ENCODE peak calls at places on chromosomes 13 and 19, in six cellular contexts. O, X, L, C, N and V are unnamed samples.

GRCh38 chr13:110407021-110407420 is 99.9 kb downstream of the COL4A2 start:
- DNase-seq in O (no peak), X (no peak), L (no peak), C (no peak), N (no peak), V (no peak)

GRCh38 chr13:22499919-22500318 is 680.9 kb upstream of the SGCG start:
- DNase-seq in O (no peak), X (no peak), L (no peak), C (no peak), N (no peak), V (no peak)

GRCh38 chr13:44732503-44733098 is 156.5 kb upstream of the TSC22D1 start:
- DNase-seq in O (no peak), X (no peak), L (no peak), C (no peak), N (peak; percentile 71), V (peak; percentile 20)

GRCh38 chr13:77779461-77780272 is 82.2 kb downstream of the SLAIN1 start:
- DNase-seq in O (peak; percentile 56), X (peak; percentile 92), L (no peak), C (no peak), N (peak; percentile 41), V (peak; percentile 10)

GRCh38 chr19:30450945-30451344 is 78.8 kb downstream of the ZNF536 start:
- DNase-seq in O (no peak), X (no peak), L (no peak), C (no peak), N (no peak), V (no peak)

GRCh38 chr13:90315061-90315460 is 1032.4 kb upstream of the MIR17HG start:
- DNase-seq in O (no peak), X (no peak), L (no peak), C (no peak), N (no peak), V (no peak)

GRCh38 chr13:24175847-24176246 is 15.3 kb downstream of the SPATA13 start:
- DNase-seq in O (no peak), X (no peak), L (no peak), C (no peak), N (no peak), V (no peak)

GRCh38 chr19:39843919-39844793 is 2.0 kb downstream of the FBL start:
- DNase-seq in O (no peak), X (peak; percentile 55), L (no peak), C (no peak), N (no peak), V (no peak)

GRCh38 chr19:18046066-18046718 is 38.2 kb downstream of the ARRDC2 start:
- DNase-seq in O (no peak), X (peak; percentile 50), L (no peak), C (peak; percentile 42), N (peak; percentile 47), V (no peak)

GRCh38 chr19:52343548-52343947 is 7.5 kb downstream of the ZNF610 start:
- DNase-seq in O (peak; percentile 46), X (peak; percentile 83), L (no peak), C (peak; percentile 65), N (peak; percentile 36), V (peak; percentile 46)

GRCh38 chr13:112684444-112684843 is 5.4 kb upstream of the ATP11A start:
- DNase-seq in O (no peak), X (no peak), L (no peak), C (no peak), N (no peak), V (no peak)

GRCh38 chr13:28822801-28823200 is 2.7 kb downstream of the MTUS2 start:
- DNase-seq in O (no peak), X (no peak), L (no peak), C (no peak), N (no peak), V (no peak)

GRCh38 chr19:43028866-43029265 is 2.6 kb upstream of the PSG11 start:
- DNase-seq in O (no peak), X (no peak), L (no peak), C (no peak), N (no peak), V (no peak)

GRCh38 chr13:89267734-89268133 is 1596.6 kb downstream of the SLITRK5 start:
- DNase-seq in O (no peak), X (no peak), L (no peak), C (no peak), N (no peak), V (no peak)

GRCh38 chr13:112525306-112525945 is 62.5 kb downstream of the TUBGCP3 start:
- DNase-seq in O (no peak), X (no peak), L (no peak), C (no peak), N (no peak), V (no peak)

GRCh38 chr19:42075364-42075615 is 676 bp upstream of the ZNF574 start:
- DNase-seq in O (no peak), X (no peak), L (no peak), C (no peak), N (no peak), V (no peak)

GRCh38 chr19:51359294-51359693 is 6.9 kb downstream of the ETFB start:
- DNase-seq in O (no peak), X (no peak), L (no peak), C (no peak), N (no peak), V (no peak)

GRCh38 chr19:56942749-56943148 is 102.2 kb upstream of the PEG3 start:
- DNase-seq in O (no peak), X (peak; percentile 5), L (no peak), C (peak; percentile 13), N (peak; percentile 38), V (peak; percentile 20)

GRCh38 chr13:109968876-109969577 is 182.6 kb upstream of the IRS2 start:
- DNase-seq in O (no peak), X (peak; percentile 88), L (no peak), C (no peak), N (no peak), V (no peak)

GRCh38 chr13:91347996-91348905 is 764 bp downstream of the MIR17HG start:
- DNase-seq in O (peak; percentile 38), X (no peak), L (no peak), C (peak; percentile 99), N (peak; percentile 53), V (peak; percentile 49)

GRCh38 chr13:44017756-44018309 is 138.1 kb downstream of the LACC1 start:
- DNase-seq in O (no peak), X (peak; percentile 3), L (no peak), C (no peak), N (no peak), V (no peak)

GRCh38 chr19:38719761-38720558 is 24.3 kb downstream of the CAPN12 start:
- DNase-seq in O (no peak), X (no peak), L (no peak), C (no peak), N (no peak), V (no peak)
- TF ChIP-seq CTCF in O (no peak), X (no peak), L (no peak), C (no peak), N (no peak), V (no peak)

GRCh38 chr19:49870309-49870901 is 3.0 kb upstream of the PNKP start:
- DNase-seq in O (no peak), X (no peak), L (no peak), C (no peak), N (no peak), V (no peak)

GRCh38 chr19:49866933-49867782 is at the start of gene PNKP:
- DNase-seq in O (peak; percentile 92), X (peak; percentile 93), L (peak; percentile 90), C (peak; percentile 87), N (peak; percentile 89), V (peak; percentile 91)

GRCh38 chr19:49871349-49871985 is 4.1 kb upstream of the PNKP start:
- DNase-seq in O (no peak), X (no peak), L (no peak), C (no peak), N (no peak), V (no peak)

GRCh38 chr19:49869009-49869483 is 1.7 kb upstream of the PNKP start:
- DNase-seq in O (no peak), X (no peak), L (no peak), C (peak; percentile 25), N (no peak), V (peak; percentile 91)

DNA sequence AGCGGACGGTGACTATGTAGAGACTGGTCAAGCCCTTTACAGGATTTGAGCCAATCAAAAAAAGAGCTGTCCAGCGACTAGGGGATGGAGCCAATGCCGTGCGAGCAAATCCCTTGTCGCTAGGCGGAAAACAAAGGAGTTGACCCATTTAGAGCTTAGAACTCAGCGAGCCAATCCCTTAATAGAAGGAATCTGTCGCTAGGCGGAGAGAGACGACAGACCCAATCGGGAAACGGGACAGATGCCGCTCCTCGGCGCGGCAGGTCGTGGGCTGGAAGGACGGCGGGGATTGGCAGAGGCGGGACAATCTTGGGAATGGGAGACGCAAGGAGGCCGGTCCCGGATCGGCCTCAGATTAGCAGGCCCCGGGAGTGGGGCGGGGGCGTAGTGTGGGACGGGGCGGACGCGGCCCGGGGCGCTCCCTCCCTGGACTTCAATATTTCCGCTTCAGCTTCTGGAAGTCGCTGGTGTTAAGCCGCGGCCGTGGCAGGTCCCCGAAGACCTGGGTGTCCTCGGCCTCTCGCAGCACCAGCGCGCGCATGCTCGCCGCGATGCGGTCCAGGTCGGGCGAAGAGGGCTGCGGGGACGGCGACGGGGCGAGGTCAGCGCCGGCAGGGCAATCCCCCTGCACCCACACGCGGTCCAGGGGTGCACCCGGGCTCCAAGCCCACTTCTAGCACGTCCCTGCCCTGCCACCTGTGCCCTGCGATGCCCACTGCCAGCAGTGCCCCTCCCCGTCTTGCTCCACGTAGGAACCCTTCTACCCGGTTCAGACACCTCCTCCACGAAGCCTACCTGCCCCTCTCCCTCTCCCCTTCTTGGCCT is 2.3 kb upstream of the PNKP start:
- DNase-seq in O (peak; percentile 96), X (peak; percentile 99), L (peak; percentile 96), C (peak; percentile 82), N (peak; percentile 96), V (peak; percentile 95)
- TF ChIP-seq CTCF in O (no peak), X (no peak), L (peak; percentile 23), C (no peak), N (no peak), V (no peak)

DNA sequence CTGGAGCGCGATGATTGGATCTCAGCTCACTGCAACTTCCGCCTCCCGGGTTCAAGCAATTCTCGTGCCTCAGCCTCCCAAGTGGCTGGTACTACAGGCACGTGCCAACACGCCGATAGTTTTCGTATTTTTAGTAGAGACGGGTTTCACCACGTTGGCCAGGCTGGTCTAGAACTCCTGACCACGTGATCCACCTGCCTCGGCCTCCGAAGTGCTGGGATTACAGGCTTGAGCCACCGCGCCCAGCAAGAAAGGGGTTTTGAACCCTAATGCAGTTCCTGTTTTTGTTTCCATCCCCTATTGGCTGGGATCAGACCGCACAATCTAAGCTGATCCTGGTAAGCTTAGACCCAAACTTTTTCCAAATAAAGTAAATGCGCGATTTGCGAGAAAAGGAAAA is 898 bp downstream of the ZNF626 start:
- DNase-seq in O (no peak), X (no peak), L (no peak), C (no peak), N (no peak), V (no peak)
- TF ChIP-seq CTCF in O (no peak), X (no peak), L (no peak), C (no peak), N (no peak), V (no peak)

GRCh38 chr19:2129486-2129885 is 21.9 kb downstream of the AP3D1 start:
- DNase-seq in O (no peak), X (no peak), L (no peak), C (no peak), N (no peak), V (no peak)

GRCh38 chr19:2135474-2136402 is 15.6 kb downstream of the AP3D1 start:
- DNase-seq in O (no peak), X (no peak), L (no peak), C (peak; percentile 41), N (no peak), V (no peak)

GRCh38 chr19:2132191-2132590 is 19.2 kb downstream of the AP3D1 start:
- DNase-seq in O (no peak), X (no peak), L (no peak), C (no peak), N (no peak), V (no peak)

GRCh38 chr19:2129892-2130770 is 21.2 kb downstream of the AP3D1 start:
- DNase-seq in O (no peak), X (no peak), L (no peak), C (no peak), N (no peak), V (no peak)

GRCh38 chr19:2132731-2133490 is 18.5 kb downstream of the AP3D1 start:
- DNase-seq in O (no peak), X (no peak), L (no peak), C (no peak), N (no peak), V (no peak)
- TF ChIP-seq CTCF in O (no peak), X (no peak), L (no peak), C (no peak), N (no peak), V (no peak)